ENCODE peak calls at places on chromosomes 3 and 15, in ten cellular contexts. S, P, J, A, R, O, L, I, M and Q are unnamed samples.

GRCh38 chr3:159007331-159007730 is 205.5 kb downstream of the MFSD1 start:
- DNase-seq in S (no peak), P (no peak), J (no peak), A (no peak), R (no peak), O (no peak), L (no peak), I (no peak), M (no peak), Q (no peak)

GRCh38 chr3:45178131-45179023 is 32.2 kb upstream of the CDCP1 start:
- DNase-seq in S (no peak), P (peak; percentile 20), J (peak; percentile 69), A (no peak), R (no peak), O (no peak), L (no peak), I (peak; percentile 23), M (no peak), Q (no peak)

GRCh38 chr3:173732237-173732636 is 334.7 kb downstream of the NLGN1 start:
- DNase-seq in S (no peak), P (no peak), J (peak; percentile 74), A (no peak), R (no peak), O (no peak), L (no peak), I (no peak), M (no peak), Q (no peak)

GRCh38 chr15:99054025-99054387 is 46.4 kb upstream of the PGPEP1L start:
- DNase-seq in S (no peak), P (no peak), J (peak; percentile 29), A (no peak), R (no peak), O (no peak), L (no peak), I (no peak), M (no peak), Q (no peak)

GRCh38 chr3:73623996-73624362 is 762 bp downstream of the PDZRN3 start:
- DNase-seq in S (peak; percentile 51), P (peak; percentile 87), J (peak; percentile 85), A (peak; percentile 75), R (no peak), O (no peak), L (peak; percentile 43), I (no peak), M (peak; percentile 78), Q (no peak)

GRCh38 chr3:39013921-39014509 is 37.7 kb downstream of the SCN11A start:
- DNase-seq in S (no peak), P (no peak), J (no peak), A (no peak), R (no peak), O (no peak), L (no peak), I (no peak), M (no peak), Q (no peak)

GRCh38 chr3:24830230-24831152 is 335.8 kb upstream of the THRB start:
- DNase-seq in S (peak; percentile 15), P (no peak), J (no peak), A (no peak), R (no peak), O (peak; percentile 18), L (no peak), I (no peak), M (peak; percentile 75), Q (no peak)

GRCh38 chr3:83500422-83500821 is 1458.4 kb upstream of the CADM2 start:
- DNase-seq in S (no peak), P (no peak), J (no peak), A (no peak), R (peak; percentile 33), O (no peak), L (no peak), I (no peak), M (no peak), Q (no peak)

GRCh38 chr3:149199474-149199873 is 22.2 kb downstream of the CP start:
- DNase-seq in S (no peak), P (peak; percentile 17), J (peak; percentile 68), A (peak; percentile 17), R (no peak), O (no peak), L (no peak), I (no peak), M (no peak), Q (no peak)

GRCh38 chr15:58731756-58732535 is 17.6 kb downstream of the ADAM10 start:
- DNase-seq in S (no peak), P (peak; percentile 60), J (peak; percentile 77), A (peak; percentile 78), R (peak; percentile 28), O (no peak), L (no peak), I (no peak), M (no peak), Q (no peak)

GRCh38 chr3:138824114-138824506 is 10.6 kb downstream of the PIK3CB start:
- DNase-seq in S (no peak), P (no peak), J (no peak), A (no peak), R (no peak), O (no peak), L (no peak), I (no peak), M (no peak), Q (no peak)

GRCh38 chr15:31102374-31103342 is 1.1 kb upstream of the TRPM1 start:
- DNase-seq in S (no peak), P (no peak), J (no peak), A (no peak), R (no peak), O (no peak), L (no peak), I (no peak), M (no peak), Q (no peak)

DNA sequence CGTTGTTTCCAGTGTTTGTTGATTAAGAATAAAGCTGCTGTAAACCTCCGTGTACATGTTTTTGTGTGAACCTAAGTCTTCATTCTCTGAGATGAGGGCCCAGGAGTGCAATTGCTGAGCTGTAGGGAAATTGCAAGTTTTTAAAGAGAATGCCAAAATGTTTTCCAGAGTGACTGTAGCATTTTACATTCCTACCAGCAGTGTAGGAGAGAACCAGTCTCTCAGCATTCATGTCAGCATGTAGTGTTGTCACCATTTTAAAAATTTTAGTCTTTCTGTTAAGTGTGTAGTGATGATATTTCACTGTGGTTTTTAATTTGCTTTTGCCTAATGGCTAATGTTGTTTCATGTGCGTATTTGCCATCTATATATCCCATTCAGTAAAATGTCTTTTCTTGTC is 3.4 kb upstream of the MGLL start:
- DNase-seq in S (no peak), P (no peak), J (no peak), A (no peak), R (no peak), O (no peak), L (no peak), I (no peak), M (no peak), Q (no peak)
- TF ChIP-seq CTCF in S (no peak), P (peak; percentile 25), J (peak; percentile 40), A (peak; percentile 10), R (no peak), O (no peak), L (no peak), I (peak; percentile 12), M (no peak), Q (no peak)

GRCh38 chr3:107387555-107387954 is 10.3 kb downstream of the CCDC54 start:
- DNase-seq in S (no peak), P (no peak), J (peak; percentile 79), A (no peak), R (no peak), O (no peak), L (no peak), I (no peak), M (no peak), Q (no peak)

GRCh38 chr3:107394502-107394901 is 17.3 kb downstream of the CCDC54 start:
- DNase-seq in S (no peak), P (no peak), J (no peak), A (no peak), R (no peak), O (no peak), L (no peak), I (no peak), M (no peak), Q (no peak)

GRCh38 chr3:107392549-107393165 is 15.4 kb downstream of the CCDC54 start:
- DNase-seq in S (no peak), P (peak; percentile 56), J (peak; percentile 66), A (peak; percentile 52), R (no peak), O (no peak), L (no peak), I (no peak), M (no peak), Q (no peak)
- TF ChIP-seq CTCF in S (no peak), P (no peak), J (no peak), A (no peak), R (no peak), O (no peak), L (no peak), I (no peak), M (no peak), Q (no peak)

DNA sequence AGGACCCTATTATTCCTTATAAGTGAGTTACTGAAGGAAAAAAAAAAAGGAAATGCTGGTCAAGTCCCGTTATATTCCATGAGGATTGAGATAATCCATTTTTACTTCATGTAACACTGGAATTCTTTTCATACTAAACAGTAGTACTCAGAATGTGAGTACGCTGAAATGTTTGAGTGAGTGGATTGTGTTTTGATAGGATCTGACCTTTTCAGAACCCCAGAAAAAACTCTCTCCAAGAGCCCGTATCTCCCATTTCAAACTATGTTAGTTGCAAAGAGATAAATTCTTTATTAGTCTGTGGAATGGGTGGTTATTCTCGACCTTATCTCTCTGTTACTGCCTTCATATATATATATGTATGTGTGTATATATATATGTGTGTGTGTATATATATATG is 2.5 kb upstream of the LPP start:
- DNase-seq in S (no peak), P (no peak), J (peak; percentile 77), A (no peak), R (no peak), O (no peak), L (no peak), I (no peak), M (no peak), Q (no peak)
- TF ChIP-seq CTCF in S (no peak), P (no peak), J (no peak), A (no peak), R (no peak), O (no peak), L (no peak), I (no peak), M (no peak), Q (no peak)

GRCh38 chr15:57343018-57343417 is 33.3 kb upstream of the CGNL1 start:
- DNase-seq in S (no peak), P (no peak), J (no peak), A (no peak), R (no peak), O (no peak), L (no peak), I (no peak), M (no peak), Q (no peak)

GRCh38 chr15:57343526-57343925 is 32.8 kb upstream of the CGNL1 start:
- DNase-seq in S (no peak), P (no peak), J (no peak), A (no peak), R (no peak), O (no peak), L (no peak), I (no peak), M (no peak), Q (no peak)

GRCh38 chr15:57348081-57348480 is 28.2 kb upstream of the CGNL1 start:
- DNase-seq in S (no peak), P (no peak), J (no peak), A (no peak), R (no peak), O (no peak), L (no peak), I (no peak), M (no peak), Q (no peak)

GRCh38 chr15:57344282-57344681 is 32.0 kb upstream of the CGNL1 start:
- DNase-seq in S (no peak), P (no peak), J (no peak), A (no peak), R (no peak), O (no peak), L (no peak), I (no peak), M (no peak), Q (no peak)

GRCh38 chr15:57345584-57345983 is 30.7 kb upstream of the CGNL1 start:
- DNase-seq in S (peak; percentile 43), P (no peak), J (no peak), A (no peak), R (peak; percentile 34), O (no peak), L (no peak), I (no peak), M (peak; percentile 24), Q (no peak)
- TF ChIP-seq CTCF in S (no peak), P (peak; percentile 24), J (peak; percentile 18), A (no peak), R (peak; percentile 32), O (no peak), L (no peak), I (peak; percentile 6), M (no peak), Q (no peak)